ENCODE peak calls at places on chromosomes 6 and 20, in ten cellular contexts. T, F, M, N, X, Q, R, B, V and A are unnamed samples.

GRCh38 chr6:87154641-87155271 is 609 bp upstream of the ZNF292 start:
- DNase-seq in T (peak; percentile 59), F (peak; percentile 89), M (peak; percentile 92), N (no peak), X (peak; percentile 59), Q (no peak), R (peak; percentile 80), B (peak; percentile 72), V (peak; percentile 84), A (peak; percentile 89)

GRCh38 chr6:157314705-157315321 is 8.5 kb downstream of the TMEM242 start:
- DNase-seq in T (peak; percentile 65), F (peak; percentile 73), M (peak; percentile 86), N (no peak), X (peak; percentile 70), Q (no peak), R (no peak), B (peak; percentile 33), V (peak; percentile 71), A (peak; percentile 72)

GRCh38 chr6:7909323-7910276 is 988 bp downstream of the TXNDC5 start:
- DNase-seq in T (peak; percentile 62), F (peak; percentile 57), M (peak; percentile 64), N (no peak), X (no peak), Q (peak; percentile 80), R (no peak), B (peak; percentile 26), V (peak; percentile 13), A (peak; percentile 24)

GRCh38 chr6:149863846-149864577 is at the start of gene LRP11:
- DNase-seq in T (peak; percentile 85), F (peak; percentile 86), M (peak; percentile 86), N (peak; percentile 65), X (peak; percentile 64), Q (peak; percentile 92), R (peak; percentile 75), B (peak; percentile 70), V (peak; percentile 61), A (peak; percentile 83)

GRCh38 chr20:49320460-49320859 is 42.6 kb upstream of the ZNFX1 start:
- DNase-seq in T (peak; percentile 91), F (peak; percentile 50), M (peak; percentile 74), N (no peak), X (peak; percentile 39), Q (no peak), R (peak; percentile 17), B (no peak), V (peak; percentile 64), A (peak; percentile 54)

GRCh38 chr6:133764813-133765208 is 124.1 kb upstream of the TCF21 start:
- DNase-seq in T (no peak), F (no peak), M (no peak), N (no peak), X (no peak), Q (no peak), R (no peak), B (no peak), V (no peak), A (no peak)

GRCh38 chr6:10720229-10720959 is 2.5 kb upstream of the TMEM14C start:
- DNase-seq in T (no peak), F (peak; percentile 40), M (peak; percentile 42), N (no peak), X (no peak), Q (peak; percentile 85), R (no peak), B (peak; percentile 9), V (no peak), A (no peak)

GRCh38 chr6:113047932-113048331 is 700.8 kb downstream of the RFPL4B start:
- DNase-seq in T (no peak), F (peak; percentile 51), M (peak; percentile 49), N (no peak), X (no peak), Q (no peak), R (no peak), B (no peak), V (no peak), A (no peak)

GRCh38 chr20:53902968-53903651 is 167.3 kb downstream of the BCAS1 start:
- DNase-seq in T (no peak), F (no peak), M (peak; percentile 62), N (no peak), X (no peak), Q (no peak), R (no peak), B (no peak), V (no peak), A (no peak)

GRCh38 chr6:100886078-100886477 is 4.9 kb upstream of the ASCC3 start:
- DNase-seq in T (peak; percentile 8), F (peak; percentile 67), M (peak; percentile 47), N (no peak), X (no peak), Q (no peak), R (no peak), B (no peak), V (no peak), A (no peak)

GRCh38 chr6:5133943-5134342 is 48.8 kb downstream of the PPP1R3G start:
- DNase-seq in T (no peak), F (no peak), M (no peak), N (no peak), X (no peak), Q (no peak), R (no peak), B (no peak), V (no peak), A (no peak)

GRCh38 chr6:38638941-38639497 is 710 bp downstream of the BTBD9 start:
- DNase-seq in T (peak; percentile 27), F (peak; percentile 53), M (peak; percentile 68), N (no peak), X (peak; percentile 33), Q (peak; percentile 85), R (no peak), B (peak; percentile 49), V (peak; percentile 41), A (peak; percentile 19)

GRCh38 chr20:44548171-44548678 is 26.4 kb upstream of the SERINC3 start:
- DNase-seq in T (no peak), F (no peak), M (peak; percentile 22), N (no peak), X (no peak), Q (no peak), R (no peak), B (no peak), V (no peak), A (no peak)

GRCh38 chr6:44110005-44110681 is 17.1 kb downstream of the MRPL14 start:
- DNase-seq in T (no peak), F (no peak), M (no peak), N (no peak), X (no peak), Q (no peak), R (no peak), B (no peak), V (no peak), A (peak; percentile 46)

GRCh38 chr6:37059344-37060194 is 54.1 kb downstream of the FGD2 start:
- DNase-seq in T (peak; percentile 89), F (peak; percentile 97), M (peak; percentile 99), N (no peak), X (peak; percentile 94), Q (no peak), R (peak; percentile 46), B (no peak), V (peak; percentile 97), A (peak; percentile 96)

GRCh38 chr20:38357653-38358207 is 11.4 kb downstream of the LBP start:
- DNase-seq in T (no peak), F (peak; percentile 31), M (peak; percentile 71), N (no peak), X (no peak), Q (no peak), R (no peak), B (no peak), V (peak; percentile 95), A (no peak)

GRCh38 chr6:87366428-87366827 is 21.8 kb downstream of the C6orf163 start:
- DNase-seq in T (peak; percentile 7), F (peak; percentile 34), M (peak; percentile 43), N (no peak), X (no peak), Q (no peak), R (no peak), B (no peak), V (peak; percentile 7), A (peak; percentile 10)

GRCh38 chr6:24445704-24446103 is 43.0 kb downstream of the MRS2 start:
- DNase-seq in T (no peak), F (no peak), M (no peak), N (no peak), X (no peak), Q (no peak), R (no peak), B (no peak), V (no peak), A (no peak)

GRCh38 chr6:33686225-33686742 is 25.2 kb downstream of the UQCC2 start:
- DNase-seq in T (no peak), F (no peak), M (no peak), N (no peak), X (no peak), Q (no peak), R (no peak), B (no peak), V (no peak), A (no peak)

GRCh38 chr20:1402149-1402548 is 9.3 kb upstream of the FKBP1A start:
- DNase-seq in T (no peak), F (peak; percentile 86), M (peak; percentile 90), N (no peak), X (no peak), Q (no peak), R (no peak), B (no peak), V (peak; percentile 98), A (peak; percentile 59)

GRCh38 chr6:135324531-135324930 is 143.4 kb downstream of the MYB start:
- DNase-seq in T (no peak), F (no peak), M (no peak), N (no peak), X (no peak), Q (no peak), R (no peak), B (no peak), V (no peak), A (no peak)

GRCh38 chr20:61957961-61958715 is 107.5 kb downstream of the TAF4 start:
- DNase-seq in T (no peak), F (no peak), M (no peak), N (no peak), X (no peak), Q (no peak), R (no peak), B (peak; percentile 14), V (no peak), A (no peak)

GRCh38 chr20:26169506-26169905 is 472.9 kb upstream of the ZNF337 start:
- DNase-seq in T (peak; percentile 13), F (peak; percentile 76), M (peak; percentile 72), N (no peak), X (peak; percentile 17), Q (no peak), R (no peak), B (no peak), V (peak; percentile 60), A (peak; percentile 65)